ENCODE peak calls at places on chromosomes 11 and 22, in ten cellular contexts. Q is stomach, A is H1, N is HCT116, R is K562, P is spleen, O is sigmoid colon, K is transverse colon, G is vagina, U is suprapubic skin. T is an unnamed sample.

GRCh38 chr11:74756571-74756970 is 7.9 kb downstream of the RNF169 start:
- DNase-seq in Q (no peak), A (no peak), N (no peak), R (no peak), P (no peak), O (no peak), K (no peak), G (no peak), U (no peak), T (no peak)

GRCh38 chr11:44484211-44484610 is 81.3 kb upstream of the CD82 start:
- DNase-seq in Q (no peak), A (no peak), N (peak; percentile 8), R (peak; percentile 39), P (no peak), O (peak; percentile 40), K (no peak), G (no peak), U (no peak), T (no peak)

GRCh38 chr11:113179181-113179701 is 135.1 kb upstream of the TTC12 start:
- DNase-seq in Q (no peak), A (no peak), N (no peak), R (no peak), P (no peak), O (no peak), K (no peak), G (no peak), U (no peak), T (no peak)

GRCh38 chr22:50730013-50730891 is 7.8 kb upstream of the ACR start:
- DNase-seq in Q (no peak), A (peak; percentile 50), N (no peak), R (no peak), P (peak; percentile 75), O (peak; percentile 55), K (peak; percentile 4), G (no peak), U (peak; percentile 66), T (peak; percentile 49)

GRCh38 chr11:121035823-121036222 is 11.9 kb downstream of the TBCEL start:
- DNase-seq in Q (no peak), A (no peak), N (no peak), R (no peak), P (no peak), O (no peak), K (no peak), G (no peak), U (no peak), T (no peak)

GRCh38 chr11:110897035-110897434 is 184.8 kb upstream of the ARHGAP20 start:
- DNase-seq in Q (no peak), A (no peak), N (no peak), R (no peak), P (no peak), O (no peak), K (no peak), G (no peak), U (no peak), T (no peak)

GRCh38 chr11:10314199-10315072 is 9.6 kb downstream of the ADM start:
- DNase-seq in Q (no peak), A (no peak), N (no peak), R (no peak), P (no peak), O (no peak), K (no peak), G (no peak), U (no peak), T (no peak)

GRCh38 chr11:12125609-12126149 is 15.3 kb downstream of the MICAL2 start:
- DNase-seq in Q (no peak), A (no peak), N (peak; percentile 29), R (peak; percentile 67), P (no peak), O (no peak), K (no peak), G (no peak), U (no peak), T (no peak)

DNA sequence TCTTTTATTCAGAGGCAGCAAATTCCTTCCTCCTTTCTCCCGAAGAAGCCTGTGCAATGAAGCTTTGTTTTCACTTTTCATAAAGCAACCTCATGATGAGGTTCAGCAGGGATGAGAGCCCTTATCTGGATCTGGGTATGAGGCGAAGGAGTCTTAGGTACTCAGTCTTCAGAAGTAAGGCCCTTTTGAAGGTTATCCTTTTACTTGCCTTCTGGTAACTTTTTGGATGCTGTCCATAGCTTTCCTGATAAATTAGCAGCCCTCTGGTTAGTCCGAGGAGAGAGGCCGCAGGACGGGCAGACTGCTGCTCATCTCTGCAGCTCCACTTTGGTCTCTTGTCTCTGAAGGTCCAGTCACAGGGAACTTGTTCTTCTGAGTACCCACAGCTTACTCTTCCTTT is 1.1 kb downstream of the TRIM22 start:
- DNase-seq in Q (no peak), A (no peak), N (no peak), R (peak; percentile 31), P (no peak), O (no peak), K (no peak), G (no peak), U (no peak), T (no peak)
- TF ChIP-seq CTCF in Q (no peak), A (no peak), N (no peak), R (no peak), P (no peak), O (no peak), K (no peak), G (no peak), U (no peak), T (no peak)

DNA sequence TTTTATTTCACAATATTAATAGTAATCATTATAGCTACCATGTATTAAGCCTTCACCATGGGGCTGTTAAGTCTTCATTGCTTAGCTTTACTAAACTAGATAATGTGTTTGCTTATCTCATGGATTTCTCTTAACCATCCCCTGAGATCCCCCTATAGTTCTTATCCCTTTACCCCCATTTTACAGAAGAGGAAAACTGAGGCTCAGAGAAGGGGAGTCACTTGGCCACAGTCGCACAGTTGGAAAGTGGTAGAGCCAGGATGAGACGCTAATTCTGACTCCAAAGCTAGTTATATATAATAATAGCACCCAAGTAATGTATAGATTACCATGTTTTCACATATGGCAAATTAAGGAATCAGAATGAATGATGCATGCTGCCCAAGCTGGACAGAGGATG is 9.7 kb upstream of the TFIP11 start:
- DNase-seq in Q (no peak), A (no peak), N (no peak), R (no peak), P (no peak), O (no peak), K (no peak), G (no peak), U (no peak), T (no peak)
- TF ChIP-seq POLR2A in Q (no peak), A (no peak), N (no peak), R (no peak), P (no peak), O (no peak), K (no peak), G (no peak), U (no peak), T (no peak)

GRCh38 chr22:46651316-46651715 is 31.1 kb downstream of the GRAMD4 start:
- DNase-seq in Q (no peak), A (no peak), N (no peak), R (no peak), P (no peak), O (no peak), K (no peak), G (no peak), U (no peak), T (no peak)

GRCh38 chr22:46646531-46647211 is 26.5 kb downstream of the GRAMD4 start:
- DNase-seq in Q (peak; percentile 49), A (no peak), N (no peak), R (no peak), P (no peak), O (no peak), K (peak; percentile 73), G (no peak), U (no peak), T (no peak)

GRCh38 chr22:46652081-46652929 is 32.1 kb downstream of the GRAMD4 start:
- DNase-seq in Q (no peak), A (no peak), N (no peak), R (peak; percentile 66), P (no peak), O (no peak), K (peak; percentile 48), G (no peak), U (no peak), T (no peak)

GRCh38 chr22:46650078-46650810 is 30.1 kb downstream of the GRAMD4 start:
- DNase-seq in Q (no peak), A (no peak), N (no peak), R (no peak), P (no peak), O (no peak), K (no peak), G (no peak), U (no peak), T (no peak)

DNA sequence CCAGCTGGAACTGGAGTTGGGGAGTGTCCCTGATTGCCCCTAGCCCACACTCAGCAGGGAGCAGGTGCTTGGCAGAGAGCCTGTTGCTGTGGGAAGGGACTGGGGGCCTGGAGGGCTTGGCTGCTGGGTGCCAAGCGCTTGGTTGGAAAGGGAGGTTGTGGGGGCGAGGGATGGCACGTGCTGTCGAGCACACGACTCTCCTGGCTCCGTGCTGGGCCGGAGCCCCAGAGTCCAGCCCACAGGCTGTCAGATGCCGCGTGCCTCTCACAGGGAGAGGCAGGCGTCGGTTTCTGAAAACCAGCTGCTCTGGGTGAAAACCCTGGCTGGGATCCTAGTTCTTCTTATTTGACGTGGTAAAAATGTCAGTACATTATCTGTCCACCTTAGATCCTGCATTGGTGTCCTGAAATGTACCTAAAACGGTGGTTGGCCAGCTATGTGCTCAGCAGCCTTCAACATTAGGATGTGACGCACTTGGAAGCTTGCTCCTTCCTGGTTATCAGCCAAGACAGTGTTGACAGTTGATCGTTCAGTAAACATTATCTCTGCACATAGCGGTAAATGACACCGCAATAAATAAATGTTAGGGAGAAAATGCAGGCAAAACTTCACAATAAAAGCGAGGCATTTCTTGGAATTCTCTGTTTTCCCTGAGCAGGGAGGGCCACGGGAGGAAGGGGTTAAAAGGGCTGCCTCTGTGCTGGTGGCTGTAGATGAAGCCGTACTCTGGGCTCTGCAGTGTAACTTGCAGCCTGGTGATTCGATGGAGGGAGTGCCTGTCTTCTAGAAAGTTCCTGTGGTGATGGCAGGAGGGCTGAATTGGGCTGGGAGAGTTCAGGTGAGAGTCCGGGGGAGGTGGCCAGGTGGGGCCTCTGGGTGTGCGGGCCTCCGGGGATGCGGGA is 29.2 kb downstream of the GRAMD4 start:
- DNase-seq in Q (peak; percentile 39), A (no peak), N (no peak), R (peak; percentile 69), P (no peak), O (no peak), K (no peak), G (no peak), U (no peak), T (no peak)
- TF ChIP-seq POLR2AphosphoS5 in Q (peak; percentile 48), A (no peak), N (no peak), R (no peak), P (peak; percentile 23), O (peak; percentile 57), K (no peak), G (peak; percentile 30), U (no peak), T (no peak)

DNA sequence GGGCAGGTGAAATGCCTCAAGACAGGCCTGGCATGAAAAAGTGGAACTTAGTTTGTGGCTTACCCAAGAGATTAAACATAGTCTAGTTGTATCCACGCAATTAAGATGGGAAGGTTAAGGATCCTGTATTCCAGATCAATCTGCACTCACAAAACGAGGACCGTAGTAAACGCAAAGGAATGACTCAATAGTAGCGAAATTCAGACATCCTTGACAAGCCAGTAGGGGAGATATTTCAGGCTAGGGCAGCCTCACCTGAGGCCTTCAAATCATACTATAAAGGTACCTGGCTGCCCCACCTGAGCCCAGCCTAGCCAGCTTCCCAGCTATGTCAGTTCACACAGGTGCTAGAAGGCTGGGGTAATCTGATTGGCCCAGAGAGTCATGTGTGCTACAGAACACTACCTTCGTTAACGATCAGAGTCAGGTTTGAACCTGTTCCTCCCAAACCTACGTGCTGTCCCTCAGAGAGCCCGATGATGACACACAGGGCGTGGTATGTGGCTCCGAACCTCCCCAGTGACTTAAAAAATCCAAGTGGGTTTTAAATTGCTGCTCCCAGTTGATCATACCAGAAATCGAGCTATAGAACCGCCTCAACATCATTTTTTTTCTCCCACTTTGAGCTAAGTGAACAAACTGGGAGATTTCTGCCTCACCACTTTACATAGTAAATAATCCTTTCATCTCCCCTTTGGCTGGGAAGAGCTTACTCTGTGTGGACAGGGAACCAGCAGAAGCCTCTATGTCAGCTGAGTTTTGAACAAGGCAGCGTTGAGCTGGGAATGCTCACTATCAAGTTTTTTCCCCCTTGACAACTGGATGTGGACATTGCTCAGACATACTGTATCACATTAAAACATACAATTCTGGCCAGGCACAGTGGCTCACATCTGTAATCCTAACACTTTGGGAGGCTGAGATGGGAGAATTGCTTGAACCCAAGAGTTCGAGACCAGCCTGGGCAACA is 46.3 kb downstream of the AHNAK start:
- DNase-seq in Q (no peak), A (no peak), N (peak; percentile 88), R (peak; percentile 66), P (no peak), O (no peak), K (peak; percentile 59), G (peak; percentile 98), U (no peak), T (peak; percentile 83)
- TF ChIP-seq CTCF in Q (no peak), A (no peak), N (no peak), R (no peak), P (no peak), O (no peak), K (no peak), G (no peak), U (no peak), T (no peak)

T was measured in breast epithelium.